ENCODE peak calls at places on chromosomes 16 and 17, in seven cellular contexts. One of them, this sample, is unnamed.

GRCh38 chr16:72311426-72311825 is 139.5 kb upstream of the PMFBP1 start:
- DNase-seq in CD8-positive, alpha-beta T cell: no peak
- DNase-seq in thoracic aorta: no peak
- DNase-seq in glutamatergic neuron: no peak
- DNase-seq in heart left ventricle: no peak
- DNase-seq in neural crest cell: no peak
- DNase-seq in Calu3: no peak
- DNase-seq in this sample: no peak

GRCh38 chr16:27408012-27408601 is 6.1 kb downstream of the IL21R start:
- DNase-seq in thoracic aorta: no peak
- DNase-seq in neural crest cell: no peak
- DNase-seq in Calu3: no peak
- DNase-seq in glutamatergic neuron: no peak
- DNase-seq in heart left ventricle: no peak
- DNase-seq in CD8-positive, alpha-beta T cell: no peak
- DNase-seq in this sample: no peak

GRCh38 chr17:69743091-69743490 is 328.6 kb downstream of the MAP2K6 start:
- DNase-seq in heart left ventricle: no peak
- DNase-seq in CD8-positive, alpha-beta T cell: no peak
- DNase-seq in neural crest cell: no peak
- DNase-seq in glutamatergic neuron: no peak
- DNase-seq in Calu3: no peak
- DNase-seq in thoracic aorta: no peak
- DNase-seq in this sample: no peak

GRCh38 chr16:3035289-3035971 is 1.3 kb downstream of the BICDL2 start:
- DNase-seq in heart left ventricle: no peak
- DNase-seq in thoracic aorta: no peak
- DNase-seq in Calu3: no peak
- DNase-seq in glutamatergic neuron: no peak
- DNase-seq in CD8-positive, alpha-beta T cell: no peak
- DNase-seq in neural crest cell: no peak
- DNase-seq in this sample: no peak

GRCh38 chr17:3529817-3530741 is 27.5 kb downstream of the TRPV3 start:
- DNase-seq in heart left ventricle: peak
- DNase-seq in CD8-positive, alpha-beta T cell: no peak
- DNase-seq in neural crest cell: no peak
- DNase-seq in glutamatergic neuron: no peak
- DNase-seq in thoracic aorta: no peak
- DNase-seq in Calu3: peak
- DNase-seq in this sample: no peak

GRCh38 chr17:33433581-33433980 is 140.5 kb upstream of the ASIC2 start:
- DNase-seq in thoracic aorta: no peak
- DNase-seq in CD8-positive, alpha-beta T cell: no peak
- DNase-seq in glutamatergic neuron: no peak
- DNase-seq in heart left ventricle: no peak
- DNase-seq in Calu3: no peak
- DNase-seq in neural crest cell: no peak
- DNase-seq in this sample: no peak

GRCh38 chr17:57463103-57463885 is 207.0 kb downstream of the MSI2 start:
- DNase-seq in neural crest cell: no peak
- DNase-seq in heart left ventricle: no peak
- DNase-seq in glutamatergic neuron: no peak
- DNase-seq in Calu3: peak
- DNase-seq in CD8-positive, alpha-beta T cell: no peak
- DNase-seq in thoracic aorta: no peak
- DNase-seq in this sample: no peak

GRCh38 chr16:71474864-71475263 is 12.8 kb upstream of the ZNF23 start:
- DNase-seq in Calu3: no peak
- DNase-seq in glutamatergic neuron: no peak
- DNase-seq in CD8-positive, alpha-beta T cell: no peak
- DNase-seq in thoracic aorta: no peak
- DNase-seq in neural crest cell: no peak
- DNase-seq in heart left ventricle: no peak
- DNase-seq in this sample: no peak

GRCh38 chr17:16477255-16477654 is 14.7 kb downstream of the LRRC75A start:
- DNase-seq in thoracic aorta: no peak
- DNase-seq in heart left ventricle: peak
- DNase-seq in CD8-positive, alpha-beta T cell: no peak
- DNase-seq in neural crest cell: no peak
- DNase-seq in Calu3: no peak
- DNase-seq in glutamatergic neuron: no peak
- DNase-seq in this sample: no peak

GRCh38 chr17:59365383-59365981 is 34.0 kb downstream of the YPEL2 start:
- DNase-seq in thoracic aorta: no peak
- DNase-seq in heart left ventricle: no peak
- DNase-seq in CD8-positive, alpha-beta T cell: peak
- DNase-seq in Calu3: no peak
- DNase-seq in neural crest cell: no peak
- DNase-seq in glutamatergic neuron: peak
- DNase-seq in this sample: no peak

GRCh38 chr17:83132251-83133081 is 53.1 kb downstream of the METRNL start:
- DNase-seq in glutamatergic neuron: no peak
- DNase-seq in thoracic aorta: no peak
- DNase-seq in Calu3: peak
- DNase-seq in heart left ventricle: no peak
- DNase-seq in neural crest cell: no peak
- DNase-seq in CD8-positive, alpha-beta T cell: no peak
- DNase-seq in this sample: no peak

GRCh38 chr17:58277107-58277506 is 3.6 kb downstream of the MPO start:
- DNase-seq in CD8-positive, alpha-beta T cell: no peak
- DNase-seq in heart left ventricle: no peak
- DNase-seq in neural crest cell: no peak
- DNase-seq in thoracic aorta: no peak
- DNase-seq in Calu3: no peak
- DNase-seq in glutamatergic neuron: no peak
- DNase-seq in this sample: no peak

GRCh38 chr16:87492241-87492635 is 586 bp downstream of the ZCCHC14 start:
- DNase-seq in Calu3: no peak
- DNase-seq in neural crest cell: no peak
- DNase-seq in thoracic aorta: no peak
- DNase-seq in heart left ventricle: no peak
- DNase-seq in CD8-positive, alpha-beta T cell: no peak
- DNase-seq in glutamatergic neuron: no peak
- DNase-seq in this sample: no peak

GRCh38 chr17:82486186-82487084 is 27.9 kb downstream of the NARF start:
- DNase-seq in heart left ventricle: no peak
- DNase-seq in neural crest cell: no peak
- DNase-seq in glutamatergic neuron: no peak
- DNase-seq in CD8-positive, alpha-beta T cell: no peak
- DNase-seq in thoracic aorta: no peak
- DNase-seq in Calu3: no peak
- DNase-seq in this sample: no peak

GRCh38 chr16:88482630-88483391 is 29.7 kb downstream of the ZFPM1 start:
- DNase-seq in neural crest cell: no peak
- DNase-seq in CD8-positive, alpha-beta T cell: no peak
- DNase-seq in heart left ventricle: no peak
- DNase-seq in glutamatergic neuron: no peak
- DNase-seq in Calu3: no peak
- DNase-seq in thoracic aorta: no peak
- DNase-seq in this sample: no peak

GRCh38 chr16:2066139-2066538 is 18.4 kb downstream of the TSC2 start:
- DNase-seq in thoracic aorta: no peak
- DNase-seq in neural crest cell: no peak
- DNase-seq in glutamatergic neuron: no peak
- DNase-seq in heart left ventricle: no peak
- DNase-seq in Calu3: no peak
- DNase-seq in CD8-positive, alpha-beta T cell: no peak
- DNase-seq in this sample: no peak

GRCh38 chr17:2904135-2904534 is 107.9 kb downstream of the RAP1GAP2 start:
- DNase-seq in neural crest cell: no peak
- DNase-seq in glutamatergic neuron: peak
- DNase-seq in thoracic aorta: no peak
- DNase-seq in Calu3: no peak
- DNase-seq in heart left ventricle: peak
- DNase-seq in CD8-positive, alpha-beta T cell: no peak
- DNase-seq in this sample: no peak

GRCh38 chr17:77407321-77408277 is 266.8 kb downstream of the SEC14L1 start:
- DNase-seq in thoracic aorta: no peak
- DNase-seq in neural crest cell: no peak
- DNase-seq in heart left ventricle: no peak
- DNase-seq in Calu3: no peak
- DNase-seq in glutamatergic neuron: no peak
- DNase-seq in CD8-positive, alpha-beta T cell: no peak
- DNase-seq in this sample: no peak

GRCh38 chr16:14070555-14070876 is 603 bp upstream of the MRTFB start:
- DNase-seq in glutamatergic neuron: no peak
- DNase-seq in CD8-positive, alpha-beta T cell: no peak
- DNase-seq in neural crest cell: no peak
- DNase-seq in heart left ventricle: no peak
- DNase-seq in Calu3: no peak
- DNase-seq in thoracic aorta: no peak
- DNase-seq in this sample: no peak

GRCh38 chr17:38883592-38884526 is 14.0 kb downstream of the LASP1 start:
- DNase-seq in thoracic aorta: no peak
- DNase-seq in glutamatergic neuron: no peak
- DNase-seq in heart left ventricle: no peak
- DNase-seq in Calu3: no peak
- DNase-seq in neural crest cell: peak
- DNase-seq in CD8-positive, alpha-beta T cell: no peak
- DNase-seq in this sample: no peak

GRCh38 chr16:85615014-85615851 is 2.1 kb downstream of the GSE1 start:
- DNase-seq in CD8-positive, alpha-beta T cell: peak
- DNase-seq in heart left ventricle: peak
- DNase-seq in Calu3: peak
- DNase-seq in neural crest cell: no peak
- DNase-seq in glutamatergic neuron: peak
- DNase-seq in thoracic aorta: no peak
- DNase-seq in this sample: no peak

GRCh38 chr16:55756963-55757362 is 75.9 kb downstream of the CES1 start:
- DNase-seq in neural crest cell: no peak
- DNase-seq in thoracic aorta: no peak
- DNase-seq in Calu3: no peak
- DNase-seq in glutamatergic neuron: no peak
- DNase-seq in heart left ventricle: no peak
- DNase-seq in CD8-positive, alpha-beta T cell: no peak
- DNase-seq in this sample: no peak

GRCh38 chr16:75073551-75074414 is 42.8 kb downstream of the LDHD start:
- DNase-seq in thoracic aorta: no peak
- DNase-seq in neural crest cell: no peak
- DNase-seq in Calu3: no peak
- DNase-seq in glutamatergic neuron: no peak
- DNase-seq in heart left ventricle: no peak
- DNase-seq in CD8-positive, alpha-beta T cell: no peak
- DNase-seq in this sample: no peak

GRCh38 chr17:51640108-51640622 is 379.8 kb downstream of the UTP18 start:
- DNase-seq in thoracic aorta: no peak
- DNase-seq in heart left ventricle: no peak
- DNase-seq in CD8-positive, alpha-beta T cell: peak
- DNase-seq in glutamatergic neuron: peak
- DNase-seq in neural crest cell: no peak
- DNase-seq in Calu3: no peak
- DNase-seq in this sample: no peak

GRCh38 chr17:69448431-69449102 is 34.1 kb downstream of the MAP2K6 start:
- DNase-seq in heart left ventricle: peak
- DNase-seq in neural crest cell: no peak
- DNase-seq in Calu3: no peak
- DNase-seq in glutamatergic neuron: peak
- DNase-seq in CD8-positive, alpha-beta T cell: no peak
- DNase-seq in thoracic aorta: no peak
- DNase-seq in this sample: no peak

GRCh38 chr17:12231027-12231682 is 210.5 kb downstream of the MAP2K4 start:
- DNase-seq in neural crest cell: no peak
- DNase-seq in thoracic aorta: peak
- DNase-seq in Calu3: no peak
- DNase-seq in CD8-positive, alpha-beta T cell: no peak
- DNase-seq in heart left ventricle: no peak
- DNase-seq in glutamatergic neuron: no peak
- DNase-seq in this sample: no peak
- TF ChIP-seq CTCF in neural crest cell: no peak
- TF ChIP-seq CTCF in thoracic aorta: no peak
- TF ChIP-seq CTCF in Calu3: no peak
- TF ChIP-seq CTCF in CD8-positive, alpha-beta T cell: no peak
- TF ChIP-seq CTCF in heart left ventricle: no peak
- TF ChIP-seq CTCF in glutamatergic neuron: no peak
- TF ChIP-seq CTCF in this sample: no peak

DNA sequence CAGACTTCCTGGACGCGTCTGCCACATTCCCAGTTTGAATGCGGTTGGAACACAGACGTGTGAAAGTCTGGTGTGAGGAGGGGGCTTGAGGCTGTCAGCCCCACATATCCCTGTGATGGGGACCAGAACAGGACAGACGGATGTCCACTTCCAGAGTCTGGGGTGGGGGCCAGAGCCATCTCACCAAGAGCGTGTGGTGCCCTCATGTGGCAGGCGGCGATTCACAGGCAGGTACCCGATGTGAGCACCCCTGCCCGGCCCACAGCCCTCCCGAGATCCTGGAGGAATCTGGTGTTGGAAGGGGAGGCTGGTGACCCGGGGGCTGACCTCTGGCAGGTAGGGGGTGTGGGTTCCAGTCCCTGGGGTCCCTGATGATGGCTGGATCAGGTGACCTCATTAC is 51.5 kb downstream of the ENGASE start:
- DNase-seq in neural crest cell: no peak
- DNase-seq in glutamatergic neuron: no peak
- DNase-seq in CD8-positive, alpha-beta T cell: no peak
- DNase-seq in thoracic aorta: no peak
- DNase-seq in Calu3: peak
- DNase-seq in heart left ventricle: no peak
- DNase-seq in this sample: no peak
- TF ChIP-seq CTCF in neural crest cell: no peak
- TF ChIP-seq CTCF in glutamatergic neuron: no peak
- TF ChIP-seq CTCF in CD8-positive, alpha-beta T cell: no peak
- TF ChIP-seq CTCF in thoracic aorta: no peak
- TF ChIP-seq CTCF in Calu3: peak
- TF ChIP-seq CTCF in heart left ventricle: peak
- TF ChIP-seq CTCF in this sample: no peak

GRCh38 chr16:66274335-66275110 is 92.0 kb upstream of the CDH5 start:
- DNase-seq in thoracic aorta: no peak
- DNase-seq in heart left ventricle: no peak
- DNase-seq in Calu3: no peak
- DNase-seq in CD8-positive, alpha-beta T cell: no peak
- DNase-seq in glutamatergic neuron: no peak
- DNase-seq in neural crest cell: no peak
- DNase-seq in this sample: no peak
- TF ChIP-seq CTCF in thoracic aorta: no peak
- TF ChIP-seq CTCF in heart left ventricle: peak
- TF ChIP-seq CTCF in Calu3: peak
- TF ChIP-seq CTCF in CD8-positive, alpha-beta T cell: no peak
- TF ChIP-seq CTCF in glutamatergic neuron: peak
- TF ChIP-seq CTCF in neural crest cell: peak
- TF ChIP-seq CTCF in this sample: no peak

GRCh38 chr17:45311406-45311761 is 5.4 kb downstream of the MAP3K14 start:
- DNase-seq in CD8-positive, alpha-beta T cell: no peak
- DNase-seq in Calu3: no peak
- DNase-seq in thoracic aorta: no peak
- DNase-seq in glutamatergic neuron: no peak
- DNase-seq in heart left ventricle: no peak
- DNase-seq in neural crest cell: no peak
- DNase-seq in this sample: no peak
- TF ChIP-seq CTCF in CD8-positive, alpha-beta T cell: no peak
- TF ChIP-seq CTCF in Calu3: no peak
- TF ChIP-seq CTCF in thoracic aorta: no peak
- TF ChIP-seq CTCF in glutamatergic neuron: no peak
- TF ChIP-seq CTCF in heart left ventricle: no peak
- TF ChIP-seq CTCF in neural crest cell: no peak
- TF ChIP-seq CTCF in this sample: no peak

GRCh38 chr16:31200821-31201510 is 1.6 kb downstream of the PYCARD start:
- DNase-seq in Calu3: peak
- DNase-seq in CD8-positive, alpha-beta T cell: peak
- DNase-seq in neural crest cell: no peak
- DNase-seq in thoracic aorta: no peak
- DNase-seq in glutamatergic neuron: peak
- DNase-seq in heart left ventricle: no peak
- DNase-seq in this sample: no peak
- TF ChIP-seq CTCF in Calu3: no peak
- TF ChIP-seq CTCF in CD8-positive, alpha-beta T cell: peak
- TF ChIP-seq CTCF in neural crest cell: no peak
- TF ChIP-seq CTCF in thoracic aorta: no peak
- TF ChIP-seq CTCF in glutamatergic neuron: no peak
- TF ChIP-seq CTCF in heart left ventricle: no peak
- TF ChIP-seq CTCF in this sample: no peak

GRCh38 chr16:12184419-12184831 is 207.9 kb downstream of the SNX29 start:
- DNase-seq in heart left ventricle: no peak
- DNase-seq in thoracic aorta: no peak
- DNase-seq in Calu3: no peak
- DNase-seq in glutamatergic neuron: no peak
- DNase-seq in CD8-positive, alpha-beta T cell: no peak
- DNase-seq in neural crest cell: no peak
- DNase-seq in this sample: no peak
- TF ChIP-seq CTCF in heart left ventricle: no peak
- TF ChIP-seq CTCF in thoracic aorta: no peak
- TF ChIP-seq CTCF in Calu3: no peak
- TF ChIP-seq CTCF in glutamatergic neuron: no peak
- TF ChIP-seq CTCF in CD8-positive, alpha-beta T cell: no peak
- TF ChIP-seq CTCF in neural crest cell: no peak
- TF ChIP-seq CTCF in this sample: no peak